ENCODE peak calls at places on chromosomes 16 and 17, in six cellular contexts. K, T, M, B, P and F are unnamed samples.

GRCh38 chr16:49855822-49856740 is at the start of gene ZNF423:
- DNase-seq in M (no peak), B (no peak), K (no peak), T (no peak), P (peak), F (peak)

GRCh38 chr17:7885357-7886226 is 3.0 kb upstream of the CHD3 start:
- DNase-seq in B (peak), M (no peak), K (peak), P (peak), T (peak), F (peak)

GRCh38 chr17:79993390-79994221 is 42.1 kb downstream of the TBC1D16 start:
- DNase-seq in B (peak), K (no peak), P (peak), M (peak), T (peak), F (peak)

GRCh38 chr16:69709456-69710084 is 16.8 kb downstream of the NQO1 start:
- DNase-seq in P (peak), K (no peak), B (no peak), M (peak), T (no peak), F (no peak)

GRCh38 chr16:16973726-16974125 is 497.0 kb downstream of the XYLT1 start:
- DNase-seq in P (no peak), M (no peak), K (no peak), T (no peak), B (no peak), F (no peak)

GRCh38 chr16:81004646-81005353 is 1.9 kb downstream of the CMC2 start:
- DNase-seq in P (peak), M (peak), B (no peak), K (no peak), T (no peak), F (peak)

GRCh38 chr17:74368341-74369152 is 1.2 kb downstream of the GPR142 start:
- DNase-seq in M (peak), T (peak), P (peak), K (peak), B (peak), F (peak)

GRCh38 chr16:9123871-9124270 is 32.4 kb downstream of the HAPSTR1 start:
- DNase-seq in P (no peak), B (peak), M (no peak), K (no peak), T (peak), F (no peak)

GRCh38 chr17:49108318-49108717 is 24.3 kb upstream of the B4GALNT2 start:
- DNase-seq in T (no peak), M (peak), B (no peak), P (no peak), K (no peak), F (no peak)

GRCh38 chr17:9195961-9196668 is 174.8 kb downstream of the NTN1 start:
- DNase-seq in B (no peak), M (no peak), P (peak), K (no peak), T (no peak), F (peak)

GRCh38 chr17:77315551-77316190 is 174.9 kb downstream of the SEC14L1 start:
- DNase-seq in K (no peak), M (no peak), B (no peak), P (no peak), T (no peak), F (no peak)

DNA sequence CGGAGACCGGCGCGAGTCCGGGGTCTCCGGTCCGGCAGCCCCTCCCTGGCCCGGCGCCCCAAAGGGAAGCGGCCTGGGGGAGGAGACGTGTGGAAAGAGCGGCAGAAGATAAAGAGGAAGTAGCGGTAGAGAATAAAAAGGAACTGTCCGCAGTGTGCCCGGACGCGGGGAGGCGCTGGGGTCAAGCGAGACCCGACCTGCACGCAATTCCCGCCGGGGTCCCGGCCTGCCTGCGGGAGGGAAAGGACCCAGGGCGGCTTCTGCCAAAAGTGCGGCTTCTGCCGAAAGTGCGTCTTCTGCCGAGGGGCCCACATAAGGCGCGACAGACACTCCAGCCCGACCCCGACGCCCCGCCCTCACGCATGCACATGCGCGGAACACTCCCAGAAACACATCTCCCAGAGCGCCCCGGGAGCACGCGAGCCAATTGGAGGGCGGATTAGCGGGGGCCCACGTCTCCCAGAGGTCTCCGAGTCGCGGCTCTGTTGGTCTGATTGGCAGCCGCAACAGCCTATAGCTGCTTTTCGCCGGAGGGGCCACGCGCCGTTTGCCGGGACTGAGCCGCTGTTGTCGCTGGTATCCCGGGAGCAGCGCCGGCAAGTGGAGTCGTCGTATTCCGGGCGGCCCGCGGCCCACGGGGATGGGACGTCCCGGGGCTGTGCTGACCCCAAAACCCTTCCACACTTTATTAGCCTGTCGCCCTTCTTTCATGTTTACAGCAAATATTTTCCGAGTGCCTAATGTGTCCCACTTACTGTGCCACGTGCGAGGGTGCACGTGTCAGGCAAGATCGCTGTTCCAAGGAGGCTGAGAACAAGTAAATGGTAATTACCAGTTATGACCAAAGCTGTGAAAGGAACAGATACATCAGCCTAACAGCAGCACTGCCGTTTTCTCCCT is 8.0 kb upstream of the MEFV start:
- DNase-seq in P (peak), B (peak), K (peak), T (peak), M (peak), F (peak)
- TF ChIP-seq CTCF in P (peak), B (no peak), K (no peak), T (peak), M (no peak), F (no peak)

GRCh38 chr17:20823890-20824289 is 218.9 kb downstream of the USP22 start:
- DNase-seq in P (no peak), K (no peak), T (no peak), M (no peak), B (no peak), F (no peak)
- TF ChIP-seq CTCF in P (no peak), K (no peak), T (no peak), M (no peak), B (no peak), F (no peak)

GRCh38 chr16:35523991-35524390 is 2064.6 kb downstream of the TP53TG3F start:
- DNase-seq in P (no peak), T (no peak), M (no peak), K (no peak), B (no peak), F (no peak)

DNA sequence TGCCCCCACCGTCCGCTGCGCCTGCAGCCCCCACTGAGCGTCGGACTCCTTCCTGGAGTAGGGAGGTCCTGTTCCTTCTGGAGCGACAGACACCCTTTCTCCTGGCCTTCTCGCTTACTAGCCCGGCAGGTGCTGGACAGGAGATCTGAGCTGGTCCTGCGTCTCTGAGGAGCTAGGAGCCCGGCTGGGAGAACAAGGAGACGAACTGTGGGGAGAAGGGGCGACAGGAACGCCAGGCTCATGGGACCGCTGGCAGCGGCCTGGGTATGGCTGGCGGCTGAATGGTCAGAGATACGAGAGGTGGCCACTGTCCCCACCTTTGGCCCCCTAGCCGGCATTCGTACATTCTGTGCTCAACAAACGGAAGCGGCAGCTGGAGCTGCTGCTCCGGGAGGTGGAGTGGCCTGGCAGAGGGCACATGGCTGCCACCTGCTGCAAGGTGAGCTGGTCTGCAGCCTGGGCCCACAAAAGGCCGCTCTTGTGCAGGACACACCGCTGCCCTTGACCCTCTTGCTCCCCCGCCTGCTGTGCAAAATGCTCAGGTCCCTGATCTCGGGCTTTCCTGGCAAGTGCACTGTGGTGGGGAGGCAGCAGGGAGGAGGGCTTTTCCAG is 2066.7 kb downstream of the TP53TG3F start:
- DNase-seq in K (no peak), M (no peak), T (no peak), B (no peak), P (no peak), F (no peak)
- TF ChIP-seq CTCF in K (no peak), M (no peak), T (no peak), B (no peak), P (no peak), F (no peak)

DNA sequence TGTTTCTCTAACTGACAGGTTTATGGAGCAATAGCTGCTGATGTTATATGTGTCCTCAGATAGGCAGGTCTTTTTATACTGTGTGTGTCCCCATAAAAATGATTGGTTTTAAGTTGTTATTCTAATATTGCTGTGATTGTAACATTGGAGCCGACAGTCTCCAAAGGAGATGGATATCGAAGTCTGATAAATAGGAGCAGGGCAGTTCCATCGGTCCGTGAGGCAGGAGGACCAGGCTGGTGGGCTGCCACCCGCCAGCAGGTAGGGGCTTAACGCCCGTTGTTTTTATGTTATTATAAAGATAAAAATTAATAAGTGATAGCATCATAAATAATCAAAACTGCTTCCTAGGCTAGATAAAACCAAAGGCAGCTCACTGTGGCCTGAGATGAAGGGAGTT is 38.0 kb upstream of the C16orf82 start:
- DNase-seq in B (no peak), K (no peak), P (no peak), T (no peak), M (no peak), F (no peak)
- TF ChIP-seq CTCF in B (no peak), K (no peak), P (no peak), T (no peak), M (no peak), F (no peak)

GRCh38 chr16:78396046-78396445 is 296.6 kb downstream of the WWOX start:
- DNase-seq in P (peak), M (no peak), T (no peak), B (no peak), K (no peak), F (no peak)
- TF ChIP-seq CTCF in P (no peak), M (no peak), T (no peak), B (no peak), K (peak), F (peak)